ENCODE peak calls at places on chromosome 3, in eight cellular contexts. S is stimulated activated CD4-positive, alpha-beta T cell treated with anti-CD3 and anti-CD28 coated beads, Interleukin-12 subunit alpha, Interleukin-12 subunit beta, amount 100 ng/mL, for 48 hours; T is GDM1; K is skeletal muscle cell; W is NCI-H524; X is GM20000; M is SJSA1; F is nucleus accumbens. B is an unnamed sample.

GRCh38 chr3:52281980-52282801 is 3.7 kb upstream of the WDR82 start:
- DNase-seq in S (no peak), T (no peak), K (no peak), W (no peak), X (no peak), M (no peak), F (no peak), B (no peak)

GRCh38 chr3:82157952-82158351 is 396.5 kb upstream of the GBE1 start:
- DNase-seq in S (no peak), T (no peak), K (peak), W (no peak), X (no peak), M (no peak), F (no peak), B (peak)

GRCh38 chr3:12897537-12898289 is 56.3 kb upstream of the RPL32 start:
- DNase-seq in S (no peak), T (no peak), K (no peak), W (peak), X (no peak), M (no peak), F (no peak), B (no peak)

GRCh38 chr3:65439641-65440040 is 599.1 kb downstream of the MAGI1 start:
- DNase-seq in S (no peak), T (no peak), K (peak), W (peak), X (peak), M (peak), F (peak), B (peak)

GRCh38 chr3:119812491-119813058 is 30.7 kb downstream of the NR1I2 start:
- DNase-seq in S (no peak), T (no peak), K (no peak), W (no peak), X (no peak), M (no peak), F (no peak), B (no peak)

GRCh38 chr3:43287514-43287913 is 1.2 kb downstream of the SNRK start:
- DNase-seq in S (no peak), T (no peak), K (no peak), W (no peak), X (no peak), M (no peak), F (no peak), B (no peak)

GRCh38 chr3:133928903-133929607 is 33.4 kb upstream of the RAB6B start:
- DNase-seq in S (no peak), T (no peak), K (no peak), W (peak), X (no peak), M (no peak), F (no peak), B (no peak)

GRCh38 chr3:127734181-127734720 is 61.5 kb downstream of the ABTB1 start:
- DNase-seq in S (no peak), T (no peak), K (no peak), W (no peak), X (no peak), M (no peak), F (no peak), B (no peak)

GRCh38 chr3:177213806-177214528 is 16.7 kb upstream of the TBL1XR1 start:
- DNase-seq in S (no peak), T (no peak), K (no peak), W (no peak), X (no peak), M (no peak), F (no peak), B (no peak)

GRCh38 chr3:94494992-94495391 is 432.1 kb downstream of the NSUN3 start:
- DNase-seq in S (no peak), T (no peak), K (no peak), W (no peak), X (no peak), M (no peak), F (no peak), B (no peak)

GRCh38 chr3:67077656-67078055 is 79.5 kb downstream of the KBTBD8 start:
- DNase-seq in S (no peak), T (no peak), K (peak), W (no peak), X (no peak), M (no peak), F (no peak), B (peak)

GRCh38 chr3:10957976-10958749 is 34.4 kb upstream of the SLC6A1 start:
- DNase-seq in S (no peak), T (no peak), K (no peak), W (peak), X (no peak), M (no peak), F (no peak), B (no peak)

GRCh38 chr3:173785004-173785403 is 387.5 kb downstream of the NLGN1 start:
- DNase-seq in S (no peak), T (no peak), K (no peak), W (peak), X (no peak), M (no peak), F (no peak), B (no peak)

GRCh38 chr3:116930786-116931185 is 221.2 kb downstream of the TUSC7 start:
- DNase-seq in S (no peak), T (no peak), K (no peak), W (no peak), X (no peak), M (no peak), F (no peak), B (no peak)

GRCh38 chr3:105364113-105364512 is 2.6 kb upstream of the ALCAM start:
- DNase-seq in S (no peak), T (no peak), K (no peak), W (no peak), X (no peak), M (no peak), F (no peak), B (no peak)

GRCh38 chr3:51550080-51550819 is 11.7 kb downstream of the RAD54L2 start:
- DNase-seq in S (no peak), T (no peak), K (no peak), W (no peak), X (no peak), M (no peak), F (no peak), B (no peak)

GRCh38 chr3:9878700-9879099 is 1.4 kb downstream of the CIDEC start:
- DNase-seq in S (no peak), T (no peak), K (peak), W (no peak), X (no peak), M (no peak), F (no peak), B (no peak)

GRCh38 chr3:167106456-167106855 is 273.6 kb downstream of the ZBBX start:
- DNase-seq in S (no peak), T (no peak), K (no peak), W (no peak), X (no peak), M (no peak), F (no peak), B (no peak)

GRCh38 chr3:72368331-72368975 is 479.8 kb downstream of the SHQ1 start:
- DNase-seq in S (no peak), T (no peak), K (no peak), W (peak), X (no peak), M (no peak), F (no peak), B (no peak)